ENCODE peak calls at places on chromosome 22, in five cellular contexts. A is SW480; B is stromal cell of bone marrow; K is Peyer's patch; R is activated CD4-positive, alpha-beta T cell treated with anti-CD3 and anti-CD28 coated beads for 24 hours. W is an unnamed sample.

GRCh38 chr22:39526736-39527171 is 5.8 kb downstream of the RPS19BP1 start:
- DNase-seq in K (peak; percentile 71), B (no peak), A (no peak), R (no peak), W (no peak)

GRCh38 chr22:28373841-28374240 is 305.8 kb downstream of the TTC28 start:
- DNase-seq in A (no peak), R (no peak), B (peak; percentile 13), K (no peak), W (no peak)

GRCh38 chr22:36239150-36239400 is 252 bp downstream of the APOL2 start:
- DNase-seq in R (no peak), A (no peak), K (no peak), B (no peak), W (no peak)

GRCh38 chr22:28442264-28442950 is 237.2 kb downstream of the TTC28 start:
- DNase-seq in K (peak; percentile 32), B (peak; percentile 40), A (no peak), R (peak; percentile 33), W (peak; percentile 48)

GRCh38 chr22:20456064-20456721 is 18.6 kb upstream of the SCARF2 start:
- DNase-seq in A (peak; percentile 66), R (peak; percentile 64), B (peak; percentile 52), K (peak; percentile 70), W (peak; percentile 88)

GRCh38 chr22:41722496-41722895 is 23.2 kb downstream of the MEI1 start:
- DNase-seq in A (no peak), R (no peak), B (no peak), K (no peak), W (no peak)

GRCh38 chr22:49073873-49074417 is 753.7 kb downstream of the BRD1 start:
- DNase-seq in K (no peak), R (no peak), B (no peak), A (no peak), W (no peak)

GRCh38 chr22:19875531-19876313 is 21.0 kb upstream of the GNB1L start:
- DNase-seq in B (no peak), R (no peak), K (no peak), A (no peak), W (no peak)

GRCh38 chr22:25139062-25139461 is 60.6 kb upstream of the CRYBB3 start:
- DNase-seq in K (no peak), B (no peak), A (no peak), R (no peak), W (no peak)

GRCh38 chr22:26168934-26169311 is 339 bp upstream of the SEZ6L start:
- DNase-seq in R (no peak), B (no peak), A (no peak), K (no peak), W (no peak)

W was measured in SK-MEL-5.